ENCODE peak calls at places on chromosomes 11 and 22, in seven cellular contexts. L is body of pancreas, X is NT2/D1, A is neuronal stem cell, E is endodermal cell, S is uterus, U is ascending aorta. W is an unnamed sample. For H3K4me1 and H3K27me3, the result is how much of the 10 kb centered on the place peaks cover.

GRCh38 chr22:37230673-37231405 is 13.2 kb downstream of the RAC2 start:
- DNase-seq in L (no peak), X (no peak), A (no peak), E (peak), S (no peak), U (no peak), W (no peak)

GRCh38 chr11:34926101-34926830 is 9.8 kb downstream of the PDHX start:
- DNase-seq in L (no peak), X (no peak), A (peak), E (no peak), S (no peak), U (no peak), W (peak)

GRCh38 chr11:122113836-122114235 is 2.2 kb downstream of the BLID start:
- DNase-seq in L (no peak), X (no peak), A (no peak), E (no peak), S (no peak), U (no peak), W (no peak)

GRCh38 chr11:110929129-110929528 is 216.9 kb upstream of the ARHGAP20 start:
- DNase-seq in L (no peak), X (no peak), A (no peak), E (no peak), S (no peak), U (no peak), W (no peak)

GRCh38 chr11:61406067-61406466 is 13.7 kb downstream of the TMEM216 start:
- DNase-seq in L (no peak), X (no peak), A (no peak), E (no peak), S (no peak), U (no peak), W (no peak)

GRCh38 chr11:59053387-59053786 is 32.7 kb upstream of the GLYATL1B start:
- DNase-seq in L (peak), X (peak), A (peak), E (peak), S (peak), U (no peak), W (no peak)

GRCh38 chr11:420054-420910 is 5.5 kb upstream of the SIGIRR start:
- DNase-seq in L (peak), X (no peak), A (no peak), E (no peak), S (no peak), U (no peak), W (no peak)

GRCh38 chr11:111957663-111958415 is 20.7 kb downstream of the DIXDC1 start:
- DNase-seq in L (no peak), X (no peak), A (no peak), E (no peak), S (no peak), U (no peak), W (no peak)

GRCh38 chr11:83545911-83546310 is 259.7 kb upstream of the CCDC90B start:
- DNase-seq in L (no peak), X (no peak), A (no peak), E (no peak), S (no peak), U (no peak), W (no peak)

GRCh38 chr22:23235425-23235824 is 55.1 kb downstream of the BCR start:
- DNase-seq in L (no peak), X (no peak), A (no peak), E (no peak), S (no peak), U (no peak), W (no peak)

GRCh38 chr11:77778549-77778948 is 42.0 kb downstream of the RSF1 start:
- DNase-seq in L (no peak), X (no peak), A (no peak), E (no peak), S (no peak), U (no peak), W (no peak)

GRCh38 chr11:103542851-103543250 is 433.6 kb downstream of the DYNC2H1 start:
- DNase-seq in L (no peak), X (no peak), A (no peak), E (no peak), S (no peak), U (no peak), W (no peak)

GRCh38 chr11:70713988-70714665 is 315.8 kb downstream of the CTTN start:
- DNase-seq in L (no peak), X (peak), A (peak), E (peak), S (no peak), U (no peak), W (no peak)

GRCh38 chr11:36777302-36777701 is 179.3 kb upstream of the RAG2 start:
- DNase-seq in L (no peak), X (no peak), A (no peak), E (no peak), S (no peak), U (no peak), W (no peak)

GRCh38 chr22:37181681-37182080 is 6.4 kb downstream of the C1QTNF6 start:
- DNase-seq in L (no peak), X (no peak), A (no peak), E (no peak), S (no peak), U (no peak), W (no peak)

GRCh38 chr11:112564228-112564955 is 303.7 kb upstream of the PLET1 start:
- DNase-seq in L (no peak), X (no peak), A (no peak), E (no peak), S (no peak), U (no peak), W (no peak)

GRCh38 chr11:59778122-59778521 is 22.9 kb downstream of the STX3 start:
- DNase-seq in L (peak), X (no peak), A (no peak), E (no peak), S (no peak), U (no peak), W (no peak)

GRCh38 chr11:20159680-20160381 is 444 bp downstream of the DBX1 start:
- DNase-seq in L (no peak), X (no peak), A (no peak), E (peak), S (no peak), U (no peak), W (no peak)

GRCh38 chr11:41245184-41245583 is 214.3 kb downstream of the LRRC4C start:
- DNase-seq in L (no peak), X (no peak), A (no peak), E (no peak), S (peak), U (no peak), W (no peak)

DNA sequence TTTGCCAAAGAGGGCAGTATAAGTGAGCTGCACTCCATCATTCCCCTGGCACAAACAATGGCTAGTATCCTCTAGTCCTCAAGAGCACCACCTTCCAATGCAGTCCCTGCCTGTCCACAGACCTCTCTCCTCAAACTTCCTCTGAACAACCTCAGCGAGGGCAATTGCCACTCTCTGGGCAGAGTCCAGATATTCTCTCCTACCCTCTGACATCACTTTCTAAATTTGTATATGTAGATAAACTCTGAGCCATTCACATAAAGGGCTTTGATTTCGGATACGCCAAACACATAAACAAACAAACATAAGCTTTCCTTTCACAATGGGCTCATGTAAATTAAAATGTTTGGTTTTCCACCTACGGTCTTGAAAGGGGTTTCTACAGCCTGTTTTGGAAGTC is 3.0 kb upstream of the SLC43A3 start:
- DNase-seq in L (no peak), X (no peak), A (no peak), E (no peak), S (no peak), U (no peak), W (no peak)
- H3K4me1 ChIP-seq in L (under half), X (under half), A (under half), E (under half), S (under half), U (under half), W (under half)

DNA sequence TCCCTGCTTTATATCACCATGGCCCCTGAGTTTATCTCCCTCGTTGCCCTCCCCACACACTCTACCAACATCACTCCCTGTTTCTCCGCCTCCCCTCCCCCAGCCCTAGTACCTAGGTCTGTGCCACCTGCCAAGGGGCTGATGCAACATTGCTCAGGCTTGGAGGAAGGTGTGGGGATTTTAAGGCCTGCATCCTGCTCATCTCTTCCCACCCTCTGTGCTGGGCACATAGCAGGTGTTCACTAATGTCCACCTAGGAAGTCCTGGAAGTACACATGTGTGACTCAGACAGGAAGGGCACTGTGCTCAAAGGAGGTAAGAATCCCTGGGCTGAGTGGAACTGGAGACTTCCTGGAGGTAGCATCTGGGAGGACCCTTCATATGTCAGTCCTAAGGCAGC is 37.0 kb downstream of the PDE2A start:
- DNase-seq in L (no peak), X (no peak), A (no peak), E (no peak), S (no peak), U (no peak), W (no peak)
- H3K27me3 ChIP-seq in L (under half), X (under half), A (half or more), E (under half), S (under half), U (under half), W (half or more)

GRCh38 chr11:69388210-69388609 is 93.3 kb upstream of the LINC01488 start:
- DNase-seq in L (no peak), X (no peak), A (no peak), E (no peak), S (no peak), U (no peak), W (no peak)
- H3K4me1 ChIP-seq in L (under half), X (under half), A (under half), E (under half), S (under half), U (under half), W (under half)

DNA sequence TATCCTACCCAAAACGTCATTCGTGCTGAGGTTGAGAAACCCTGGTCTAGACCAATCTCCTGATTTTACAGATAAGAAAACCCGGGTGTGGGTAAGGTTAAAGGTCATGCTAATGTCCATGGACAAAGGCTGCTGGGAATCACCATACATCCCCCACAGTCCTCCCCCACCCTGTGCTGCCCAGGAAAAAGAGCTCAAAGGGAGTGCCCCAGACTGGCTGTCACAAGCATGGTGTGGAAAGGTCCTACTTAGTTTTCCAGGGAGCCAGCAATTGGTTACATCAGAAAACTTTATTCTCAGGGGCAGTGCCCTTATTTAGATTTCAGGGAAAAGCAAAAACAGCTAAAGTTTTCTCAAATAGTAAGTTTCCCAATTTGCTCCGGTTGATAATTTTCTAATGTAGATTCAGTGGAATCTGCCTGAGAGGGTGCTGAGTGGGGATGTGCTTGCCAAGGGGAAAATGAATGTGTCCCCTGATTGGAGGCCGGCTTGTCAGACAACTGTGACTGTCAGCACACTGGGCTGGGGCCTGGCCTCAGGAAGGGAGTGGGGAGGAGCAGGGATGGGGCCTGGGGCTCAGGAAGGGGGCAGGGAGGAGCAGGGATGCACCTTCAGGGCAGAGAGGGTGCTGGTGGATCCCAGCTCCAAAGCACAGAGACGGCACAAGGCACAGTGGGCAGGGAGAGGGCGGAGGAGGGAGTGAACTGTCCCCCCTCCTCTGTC is 263.7 kb downstream of the KIRREL3 start:
- DNase-seq in L (no peak), X (no peak), A (no peak), E (no peak), S (no peak), U (no peak), W (no peak)
- H3K27me3 ChIP-seq in L (under half), X (under half), A (under half), E (under half), S (under half), U (under half), W (under half)

GRCh38 chr11:4448995-4449394 is at the start of gene OR52K2:
- DNase-seq in L (no peak), X (no peak), A (no peak), E (no peak), S (no peak), U (no peak), W (no peak)
- H3K4me1 ChIP-seq in L (under half), X (under half), A (under half), E (under half), S (under half), U (under half), W (under half)

DNA sequence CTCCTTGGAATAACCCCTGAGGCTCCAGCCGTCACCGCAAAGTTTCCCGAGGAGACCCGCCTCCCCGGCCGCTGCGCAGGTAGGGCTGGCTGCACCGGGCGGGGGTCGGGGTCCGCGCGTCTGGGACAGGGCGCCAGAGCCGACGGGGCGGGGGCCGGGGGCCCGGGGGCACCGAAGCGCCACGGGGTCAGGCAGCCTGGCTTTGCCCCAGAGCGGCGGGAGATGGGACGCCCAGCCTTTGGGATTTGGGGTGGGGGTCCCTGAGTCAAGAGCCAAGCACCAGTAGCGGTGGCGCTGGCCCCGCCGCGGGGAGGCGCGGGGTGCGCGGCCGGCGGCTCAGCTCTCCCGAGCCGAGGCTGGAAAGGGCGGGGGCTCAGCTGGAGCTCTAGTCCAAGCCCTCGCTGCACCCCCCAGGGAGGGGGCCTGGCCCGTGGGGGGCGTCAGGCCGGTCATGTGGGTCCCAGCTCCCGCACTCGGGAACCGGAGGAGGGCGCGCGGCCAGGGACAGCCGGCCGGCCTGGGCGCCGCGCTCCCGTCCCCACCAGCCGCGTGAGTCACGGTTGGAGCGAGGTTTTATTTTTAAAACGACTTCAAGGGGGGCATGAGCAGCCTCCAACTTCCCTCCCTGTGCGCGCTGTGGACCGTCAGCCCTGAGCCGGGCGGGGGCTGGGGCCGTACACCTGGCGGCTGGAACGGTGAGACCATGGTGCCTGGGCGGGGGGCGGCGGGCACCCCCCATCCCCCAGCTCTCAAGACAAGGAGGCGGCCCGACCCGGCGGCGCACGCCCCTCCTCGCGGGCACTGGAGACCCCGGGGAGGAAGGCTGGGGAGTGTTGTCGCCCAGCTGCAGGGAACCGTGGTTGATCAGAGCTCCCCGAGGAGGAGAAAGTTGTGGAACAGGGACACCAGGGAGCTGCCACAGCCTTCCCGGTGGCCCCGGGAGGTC is 623 bp downstream of the FLRT1 start:
- DNase-seq in L (no peak), X (no peak), A (no peak), E (peak), S (peak), U (no peak), W (no peak)
- H3K27me3 ChIP-seq in L (under half), X (half or more), A (under half), E (half or more), S (under half), U (under half), W (half or more)

GRCh38 chr11:13310443-13310842 is 32.9 kb downstream of the BMAL1 start:
- DNase-seq in L (no peak), X (no peak), A (no peak), E (no peak), S (no peak), U (no peak), W (no peak)
- H3K4me1 ChIP-seq in L (under half), X (under half), A (under half), E (under half), S (under half), U (under half), W (under half)

GRCh38 chr22:39556970-39557811 is 13.4 kb upstream of the CACNA1I start:
- DNase-seq in L (no peak), X (no peak), A (no peak), E (peak), S (no peak), U (no peak), W (no peak)

GRCh38 chr22:39553429-39553828 is 17.1 kb upstream of the CACNA1I start:
- DNase-seq in L (no peak), X (no peak), A (no peak), E (no peak), S (no peak), U (no peak), W (no peak)

GRCh38 chr22:39558254-39558727 is 12.3 kb upstream of the CACNA1I start:
- DNase-seq in L (no peak), X (no peak), A (no peak), E (peak), S (no peak), U (no peak), W (no peak)

GRCh38 chr22:39558950-39559349 is 11.6 kb upstream of the CACNA1I start:
- DNase-seq in L (no peak), X (no peak), A (no peak), E (no peak), S (no peak), U (no peak), W (no peak)

GRCh38 chr22:39554170-39554569 is 16.4 kb upstream of the CACNA1I start:
- DNase-seq in L (no peak), X (no peak), A (no peak), E (no peak), S (no peak), U (no peak), W (no peak)
- H3K27me3 ChIP-seq in L (under half), X (under half), A (half or more), E (under half), S (under half), U (under half), W (half or more)

GRCh38 chr11:14773755-14774154 is 118.3 kb downstream of the CYP2R1 start:
- DNase-seq in L (no peak), X (no peak), A (no peak), E (peak), S (no peak), U (no peak), W (no peak)

GRCh38 chr11:14764213-14764898 is 120.8 kb downstream of the PDE3B start:
- DNase-seq in L (no peak), X (no peak), A (no peak), E (no peak), S (no peak), U (no peak), W (no peak)

GRCh38 chr11:14774738-14775137 is 117.3 kb downstream of the CYP2R1 start:
- DNase-seq in L (no peak), X (no peak), A (no peak), E (no peak), S (no peak), U (no peak), W (peak)

GRCh38 chr11:14764899-14765527 is 121.4 kb downstream of the PDE3B start:
- DNase-seq in L (no peak), X (no peak), A (no peak), E (no peak), S (no peak), U (no peak), W (peak)

DNA sequence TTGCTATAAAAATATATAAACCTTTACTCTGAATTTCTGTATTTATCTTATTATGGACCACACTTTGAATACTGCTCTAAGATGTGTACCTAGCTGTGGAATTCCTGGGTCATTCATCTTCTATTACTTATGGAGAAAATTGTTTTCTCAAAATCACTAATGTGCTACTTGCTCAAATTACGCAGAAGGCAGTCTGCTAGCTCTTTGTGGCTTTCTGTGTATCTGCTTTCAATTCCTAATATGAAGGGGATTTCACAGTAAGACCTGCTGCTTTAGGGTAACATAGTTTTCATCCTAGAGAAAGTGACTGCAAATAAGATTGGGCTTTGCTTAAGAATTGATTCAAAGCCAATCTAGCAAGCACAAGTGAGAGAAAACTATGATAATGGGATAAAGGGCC is 123.2 kb downstream of the CYP2R1 start:
- DNase-seq in L (no peak), X (no peak), A (no peak), E (no peak), S (no peak), U (no peak), W (no peak)
- H3K4me1 ChIP-seq in L (under half), X (under half), A (under half), E (under half), S (under half), U (under half), W (under half)

GRCh38 chr11:32436751-32437405 is 1.5 kb upstream of the WT1 start:
- DNase-seq in L (no peak), X (no peak), A (no peak), E (peak), S (peak), U (no peak), W (no peak)

GRCh38 chr11:32435511-32435946 is at the start of gene WT1:
- DNase-seq in L (no peak), X (no peak), A (no peak), E (peak), S (peak), U (no peak), W (no peak)

GRCh38 chr11:32435152-32435480 is 223 bp downstream of the WT1 start:
- DNase-seq in L (no peak), X (no peak), A (no peak), E (peak), S (no peak), U (no peak), W (no peak)

GRCh38 chr11:32437406-32438345 is 2.3 kb upstream of the WT1 start:
- DNase-seq in L (no peak), X (no peak), A (no peak), E (peak), S (peak), U (no peak), W (no peak)

GRCh38 chr11:32435947-32436750 is 810 bp upstream of the WT1 start:
- DNase-seq in L (no peak), X (no peak), A (no peak), E (peak), S (peak), U (no peak), W (peak)
- H3K27me3 ChIP-seq in L (under half), X (half or more), A (half or more), E (half or more), S (under half), U (under half), W (half or more)

W was measured in foreskin keratinocyte.